ENCODE peak calls at places on chromosomes 11 and 22, in five cellular contexts. G is GM04503, L is heart left ventricle, V is upper lobe of right lung, Y is anterior cingulate cortex. T is an unnamed sample.

GRCh38 chr22:46262449-46263207 is 515 bp downstream of the PKDREJ start:
- DNase-seq in L (peak), V (peak), Y (peak), G (no peak), T (peak)

GRCh38 chr22:37618072-37618656 is 9.5 kb downstream of the GGA1 start:
- DNase-seq in V (no peak), Y (no peak), G (no peak), L (no peak), T (no peak)

GRCh38 chr22:50010676-50011446 is 1.7 kb downstream of the IL17REL start:
- DNase-seq in Y (no peak), L (no peak), G (no peak), V (peak), T (no peak)

GRCh38 chr11:95301497-95301896 is 70.5 kb upstream of the SESN3 start:
- DNase-seq in L (no peak), G (no peak), Y (no peak), V (no peak), T (no peak)

GRCh38 chr11:108221981-108222685 is at the start of gene NPAT:
- DNase-seq in G (no peak), Y (no peak), L (no peak), V (no peak), T (no peak)

GRCh38 chr11:79121351-79121750 is 319.5 kb downstream of the TENM4 start:
- DNase-seq in L (no peak), V (no peak), Y (peak), G (no peak), T (no peak)

GRCh38 chr11:57762235-57762866 is 749 bp downstream of the CTNND1 start:
- DNase-seq in G (no peak), V (no peak), L (no peak), Y (no peak), T (no peak)

GRCh38 chr11:1619449-1619848 is 2.5 kb downstream of the KRTAP5-4 start:
- DNase-seq in L (no peak), V (no peak), G (no peak), Y (no peak), T (no peak)

GRCh38 chr11:77705195-77705876 is 67.7 kb upstream of the CLNS1A start:
- DNase-seq in L (no peak), G (no peak), Y (no peak), V (no peak), T (no peak)

GRCh38 chr11:103202048-103202651 is 92.9 kb downstream of the DYNC2H1 start:
- DNase-seq in G (no peak), Y (no peak), V (no peak), L (no peak), T (no peak)

GRCh38 chr11:93737904-93738612 is 3.2 kb downstream of the TAF1D start:
- DNase-seq in V (no peak), Y (no peak), L (no peak), G (no peak), T (no peak)

GRCh38 chr11:37474889-37475288 is 876.9 kb upstream of the RAG2 start:
- DNase-seq in Y (no peak), V (no peak), G (no peak), L (no peak), T (no peak)